ENCODE peak calls at places on chromosomes 6 and 20, in eight cellular contexts. U is ureter; W is HepG2; X is activated T-cell treated with anti-CD3 and anti-CD28 coated beads for 1 hour; A is activated CD4-positive, alpha-beta T cell treated with anti-CD3 and anti-CD28 coated beads, Interleukin-2, amount 10 ng/mL, durations not matched to agents 7 days and 5 days; O is HCEC 1CT; L is ACHN; V is NCI-H2171 treated with DMSO at 0.1 percent for 48 hours. N is an unnamed sample.

GRCh38 chr20:32050851-32051556 is 1.0 kb upstream of the HCK start:
- DNase-seq in U (no peak), W (no peak), X (no peak), A (no peak), O (no peak), L (no peak), V (no peak), N (peak; percentile 37)

GRCh38 chr20:60970601-60971000 is 281.5 kb upstream of the CDH4 start:
- DNase-seq in U (no peak), W (no peak), X (no peak), A (no peak), O (no peak), L (no peak), V (no peak), N (no peak)

GRCh38 chr20:25072226-25072811 is 9.6 kb downstream of the VSX1 start:
- DNase-seq in U (no peak), W (no peak), X (no peak), A (no peak), O (no peak), L (no peak), V (no peak), N (no peak)

GRCh38 chr20:15475483-15475882 is 1097.8 kb downstream of the KIF16B start:
- DNase-seq in U (peak; percentile 61), W (no peak), X (no peak), A (no peak), O (no peak), L (no peak), V (peak; percentile 73), N (no peak)

GRCh38 chr6:101224751-101225150 is 168.8 kb upstream of the GRIK2 start:
- DNase-seq in U (no peak), W (no peak), X (no peak), A (no peak), O (no peak), L (no peak), V (no peak), N (no peak)

GRCh38 chr6:110449545-110449903 is 26.9 kb downstream of the SLC22A16 start:
- DNase-seq in U (no peak), W (no peak), X (no peak), A (no peak), O (no peak), L (no peak), V (no peak), N (no peak)

GRCh38 chr6:138017156-138017757 is 90.0 kb downstream of the PERP start:
- DNase-seq in U (no peak), W (no peak), X (no peak), A (no peak), O (no peak), L (no peak), V (no peak), N (no peak)

GRCh38 chr6:143694560-143694959 is 16.8 kb downstream of the PHACTR2 start:
- DNase-seq in U (no peak), W (no peak), X (no peak), A (no peak), O (peak; percentile 55), L (no peak), V (no peak), N (no peak)

GRCh38 chr6:132132911-132133639 is 181.9 kb upstream of the CCN2 start:
- DNase-seq in U (no peak), W (no peak), X (no peak), A (no peak), O (peak; percentile 56), L (no peak), V (no peak), N (no peak)

GRCh38 chr20:60138263-60139127 is 180.3 kb downstream of the CDH26 start:
- DNase-seq in U (peak; percentile 66), W (no peak), X (peak; percentile 14), A (peak; percentile 34), O (no peak), L (peak; percentile 74), V (no peak), N (no peak)

GRCh38 chr6:101163611-101164010 is 229.9 kb upstream of the GRIK2 start:
- DNase-seq in U (no peak), W (no peak), X (no peak), A (no peak), O (peak; percentile 30), L (no peak), V (peak; percentile 97), N (no peak)

GRCh38 chr6:13357551-13358075 is 29.3 kb upstream of the TBC1D7 start:
- DNase-seq in U (no peak), W (no peak), X (no peak), A (no peak), O (peak; percentile 71), L (peak; percentile 20), V (peak; percentile 91), N (no peak)

GRCh38 chr6:158668707-158669103 is 18.9 kb downstream of the SYTL3 start:
- DNase-seq in U (no peak), W (no peak), X (no peak), A (no peak), O (no peak), L (no peak), V (no peak), N (no peak)

GRCh38 chr6:90146914-90147668 is 149.6 kb downstream of the BACH2 start:
- DNase-seq in U (no peak), W (no peak), X (no peak), A (no peak), O (no peak), L (no peak), V (no peak), N (no peak)

GRCh38 chr6:70150521-70150920 is 152.4 kb downstream of the COL9A1 start:
- DNase-seq in U (no peak), W (no peak), X (no peak), A (no peak), O (no peak), L (no peak), V (no peak), N (no peak)

GRCh38 chr6:26246553-26246952 is 118.4 kb upstream of the BTN3A2 start:
- DNase-seq in U (no peak), W (no peak), X (no peak), A (no peak), O (no peak), L (no peak), V (no peak), N (no peak)

GRCh38 chr20:11182715-11183114 is 508.9 kb upstream of the JAG1 start:
- DNase-seq in U (no peak), W (no peak), X (no peak), A (no peak), O (no peak), L (no peak), V (no peak), N (no peak)

GRCh38 chr20:50313223-50313820 is 122.7 kb downstream of the CEBPB start:
- DNase-seq in U (no peak), W (no peak), X (no peak), A (no peak), O (peak; percentile 58), L (no peak), V (no peak), N (no peak)

GRCh38 chr6:155388546-155388945 is 67.1 kb downstream of the NOX3 start:
- DNase-seq in U (no peak), W (no peak), X (no peak), A (no peak), O (peak; percentile 17), L (peak; percentile 63), V (no peak), N (no peak)

GRCh38 chr20:40711078-40711477 is 22.0 kb upstream of the MAFB start:
- DNase-seq in U (no peak), W (no peak), X (no peak), A (no peak), O (no peak), L (no peak), V (no peak), N (no peak)

GRCh38 chr20:5569021-5569420 is 181.2 kb upstream of the SHLD1 start:
- DNase-seq in U (no peak), W (peak; percentile 71), X (peak; percentile 31), A (peak; percentile 72), O (peak; percentile 44), L (peak; percentile 45), V (peak; percentile 70), N (no peak)

GRCh38 chr6:39681566-39682250 is 43.5 kb downstream of the KIF6 start:
- DNase-seq in U (no peak), W (no peak), X (no peak), A (no peak), O (no peak), L (no peak), V (no peak), N (no peak)

GRCh38 chr20:14830899-14831298 is 493.5 kb upstream of the FLRT3 start:
- DNase-seq in U (no peak), W (no peak), X (no peak), A (no peak), O (no peak), L (no peak), V (peak; percentile 89), N (no peak)

GRCh38 chr20:57218489-57218888 is 48.0 kb downstream of the BMP7 start:
- DNase-seq in U (no peak), W (no peak), X (no peak), A (no peak), O (no peak), L (no peak), V (no peak), N (no peak)

GRCh38 chr6:167396068-167396658 is 71.3 kb downstream of the TTLL2 start:
- DNase-seq in U (no peak), W (no peak), X (no peak), A (no peak), O (no peak), L (no peak), V (no peak), N (no peak)

GRCh38 chr6:71190809-71191208 is 97.8 kb upstream of the OGFRL1 start:
- DNase-seq in U (no peak), W (peak; percentile 11), X (no peak), A (no peak), O (peak; percentile 35), L (peak; percentile 57), V (peak; percentile 10), N (no peak)

GRCh38 chr6:134077301-134077700 is 24.9 kb upstream of the SLC2A12 start:
- DNase-seq in U (no peak), W (no peak), X (no peak), A (no peak), O (peak; percentile 32), L (no peak), V (no peak), N (no peak)

GRCh38 chr20:58141971-58142842 is 86.2 kb downstream of the ANKRD60 start:
- DNase-seq in U (peak; percentile 51), W (no peak), X (no peak), A (peak; percentile 1), O (no peak), L (no peak), V (no peak), N (no peak)

GRCh38 chr6:105869835-105870506 is 216.2 kb upstream of the PRDM1 start:
- DNase-seq in U (no peak), W (no peak), X (no peak), A (no peak), O (no peak), L (no peak), V (no peak), N (no peak)

GRCh38 chr6:90709597-90709996 is 122.7 kb upstream of the MAP3K7 start:
- DNase-seq in U (no peak), W (no peak), X (no peak), A (no peak), O (no peak), L (no peak), V (no peak), N (no peak)

GRCh38 chr20:63085087-63085861 is 78.5 kb upstream of the BHLHE23 start:
- DNase-seq in U (no peak), W (no peak), X (no peak), A (no peak), O (no peak), L (no peak), V (no peak), N (no peak)

GRCh38 chr6:135535989-135536414 is 38.5 kb upstream of the AHI1 start:
- DNase-seq in U (no peak), W (peak; percentile 40), X (no peak), A (peak; percentile 37), O (peak; percentile 94), L (peak; percentile 60), V (peak; percentile 61), N (no peak)

GRCh38 chr6:155188707-155189496 is 74.9 kb upstream of the CLDN20 start:
- DNase-seq in U (no peak), W (peak; percentile 27), X (no peak), A (no peak), O (peak; percentile 96), L (no peak), V (no peak), N (no peak)

GRCh38 chr6:76682842-76683241 is 610.4 kb upstream of the IMPG1 start:
- DNase-seq in U (no peak), W (peak; percentile 2), X (no peak), A (no peak), O (peak; percentile 22), L (peak; percentile 25), V (peak; percentile 4), N (no peak)

N was measured in activated B cell treated with CpG ODN at 0.5 μM for 24 hours.